ENCODE peak calls at places on chromosomes 3 and 15, in six cellular contexts. G is A549, D is transverse colon, A is fibroblast of lung, V is neural progenitor cell, X is stomach. H is an unnamed sample. For H3K4me1, the result is how much of the 10 kb centered on the place peaks cover.

GRCh38 chr15:68608206-68608843 is 29.5 kb downstream of the CORO2B start:
- DNase-seq in G (no peak), D (peak), A (peak), V (peak), X (no peak), H (peak)

GRCh38 chr15:83776986-83777385 is 123.1 kb downstream of the ADAMTSL3 start:
- DNase-seq in G (no peak), D (no peak), A (no peak), V (no peak), X (no peak), H (no peak)

GRCh38 chr3:159859424-159859823 is 129.2 kb upstream of the IL12A start:
- DNase-seq in G (no peak), D (no peak), A (no peak), V (no peak), X (no peak), H (no peak)

GRCh38 chr15:57354436-57355123 is 21.7 kb upstream of the CGNL1 start:
- DNase-seq in G (no peak), D (no peak), A (no peak), V (no peak), X (no peak), H (peak)

GRCh38 chr3:17741621-17742091 is 775 bp downstream of the TBC1D5 start:
- DNase-seq in G (no peak), D (no peak), A (peak), V (no peak), X (no peak), H (no peak)

GRCh38 chr15:40130799-40131502 is 22.3 kb upstream of the BMF start:
- DNase-seq in G (no peak), D (no peak), A (no peak), V (no peak), X (no peak), H (no peak)

GRCh38 chr15:36458406-36458805 is 121.0 kb upstream of the CDIN1 start:
- DNase-seq in G (no peak), D (no peak), A (peak), V (no peak), X (no peak), H (no peak)

GRCh38 chr3:147945968-147946519 is 536.9 kb downstream of the ZIC1 start:
- DNase-seq in G (peak), D (peak), A (peak), V (peak), X (no peak), H (peak)

GRCh38 chr3:109284071-109284470 is 32.2 kb downstream of the DPPA2 start:
- DNase-seq in G (no peak), D (no peak), A (no peak), V (no peak), X (no peak), H (no peak)

GRCh38 chr15:100565591-100565990 is 36.4 kb downstream of the LINS1 start:
- DNase-seq in G (no peak), D (no peak), A (no peak), V (no peak), X (no peak), H (no peak)

GRCh38 chr3:132254076-132254755 is 63.0 kb upstream of the ACP3 start:
- DNase-seq in G (no peak), D (no peak), A (peak), V (no peak), X (no peak), H (no peak)

GRCh38 chr3:72143970-72144717 is 359.2 kb upstream of the PROK2 start:
- DNase-seq in G (no peak), D (no peak), A (no peak), V (no peak), X (no peak), H (no peak)
- H3K4me1 ChIP-seq in G (under half), D (under half), A (under half), V (under half), X (under half), H (under half)

DNA sequence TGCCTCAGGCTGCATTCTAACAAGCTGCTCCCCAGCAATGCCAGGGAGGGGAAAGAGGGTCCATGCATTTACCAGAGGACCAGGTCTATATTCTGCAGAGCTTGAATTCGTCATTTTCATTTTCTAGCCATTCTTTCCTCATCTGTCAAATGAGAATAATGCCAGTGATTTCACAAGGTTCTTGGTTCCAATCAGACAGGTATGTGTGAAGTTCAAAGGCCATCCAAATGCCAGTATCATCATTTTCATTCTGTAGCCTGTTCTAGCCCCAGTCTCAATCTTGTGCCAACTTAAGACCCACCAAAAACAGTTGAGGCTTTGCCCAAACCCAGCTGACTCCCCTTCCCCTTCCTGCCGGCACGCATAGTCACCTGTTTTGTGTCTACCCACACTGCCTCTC is 112.7 kb downstream of the IQSEC1 start:
- DNase-seq in G (no peak), D (no peak), A (no peak), V (no peak), X (no peak), H (no peak)
- H3K4me1 ChIP-seq in G (under half), D (under half), A (under half), V (under half), X (half or more), H (half or more)

GRCh38 chr15:72178976-72179585 is 18.5 kb downstream of the GRAMD2A start:
- DNase-seq in G (no peak), D (no peak), A (no peak), V (no peak), X (no peak), H (no peak)
- H3K4me1 ChIP-seq in G (under half), D (under half), A (under half), V (under half), X (under half), H (half or more)

GRCh38 chr15:63476229-63476632 is 28.2 kb upstream of the USP3 start:
- DNase-seq in G (peak), D (no peak), A (peak), V (no peak), X (no peak), H (no peak)
- H3K4me1 ChIP-seq in G (half or more), D (under half), A (under half), V (under half), X (under half), H (under half)

DNA sequence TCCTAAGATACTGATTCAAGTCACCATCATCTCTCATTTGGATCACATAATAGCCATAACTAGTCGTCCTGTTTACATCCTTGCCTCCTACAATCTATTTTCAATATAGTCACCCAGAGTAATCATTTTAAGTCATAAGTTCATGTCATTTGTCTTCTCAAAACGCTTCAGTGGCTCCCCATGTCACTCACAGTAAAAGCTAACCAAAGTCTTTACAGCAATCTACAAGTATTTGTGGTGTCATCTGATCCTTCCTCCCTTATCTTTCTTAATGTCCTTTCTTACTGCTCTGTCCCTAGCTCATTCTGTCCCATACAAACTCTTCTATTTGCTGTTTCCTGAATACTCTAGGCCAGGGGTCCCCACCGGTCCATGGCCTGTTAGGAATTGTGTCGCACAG is 28.8 kb downstream of the GBE1 start:
- DNase-seq in G (no peak), D (no peak), A (no peak), V (no peak), X (no peak), H (no peak)
- H3K4me1 ChIP-seq in G (under half), D (under half), A (under half), V (under half), X (under half), H (under half)

DNA sequence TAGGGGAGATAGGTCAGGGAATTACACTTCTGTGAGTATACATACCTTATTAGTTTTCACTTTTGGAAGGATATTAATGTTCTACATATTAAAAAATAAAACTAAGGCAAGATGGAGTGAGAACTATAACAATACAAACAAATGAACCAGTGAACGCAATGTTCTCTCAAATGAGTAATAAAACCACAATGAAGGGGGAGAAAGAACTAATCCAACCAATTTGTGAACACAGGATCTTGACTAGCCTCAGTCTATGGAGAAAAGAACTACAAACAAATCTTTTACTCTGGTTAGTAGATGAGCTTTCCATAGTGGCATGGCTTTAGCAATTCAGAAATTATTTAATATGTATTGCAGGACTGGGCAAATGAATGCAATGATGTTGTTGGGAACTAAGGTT is 26.9 kb upstream of the ATOSA start:
- DNase-seq in G (no peak), D (no peak), A (peak), V (no peak), X (no peak), H (no peak)
- H3K4me1 ChIP-seq in G (under half), D (under half), A (under half), V (under half), X (under half), H (under half)

GRCh38 chr3:65730449-65730848 is 308.3 kb downstream of the MAGI1 start:
- DNase-seq in G (no peak), D (no peak), A (no peak), V (no peak), X (no peak), H (no peak)

GRCh38 chr3:65734792-65735191 is 303.9 kb downstream of the MAGI1 start:
- DNase-seq in G (no peak), D (no peak), A (no peak), V (no peak), X (no peak), H (no peak)

GRCh38 chr3:65733459-65733858 is 305.3 kb downstream of the MAGI1 start:
- DNase-seq in G (no peak), D (no peak), A (no peak), V (no peak), X (no peak), H (no peak)

GRCh38 chr3:65732060-65732933 is 306.4 kb downstream of the MAGI1 start:
- DNase-seq in G (peak), D (no peak), A (peak), V (peak), X (no peak), H (no peak)

GRCh38 chr3:65734382-65734781 is 304.3 kb downstream of the MAGI1 start:
- DNase-seq in G (no peak), D (no peak), A (no peak), V (no peak), X (no peak), H (no peak)
- H3K4me1 ChIP-seq in G (under half), D (under half), A (under half), V (under half), X (under half), H (under half)

GRCh38 chr3:193821272-193821671 is 228.3 kb downstream of the OPA1 start:
- DNase-seq in G (no peak), D (no peak), A (no peak), V (no peak), X (no peak), H (no peak)
- H3K4me1 ChIP-seq in G (under half), D (under half), A (under half), V (under half), X (under half), H (under half)

H was measured in thyroid gland.